ENCODE peak calls at places on chromosomes 7 and 10, in four cellular contexts. One of them, this sample, is unnamed.

GRCh38 chr10:26269754-26270153 is 53.2 kb downstream of the GAD2 start:
- DNase-seq in fibroblast of lung: no peak
- DNase-seq in keratinocyte: no peak
- DNase-seq in MM.1S: peak; percentile 55
- DNase-seq in this sample: peak; percentile 74

GRCh38 chr10:27959093-27959715 is 39.7 kb downstream of the ODAD2 start:
- DNase-seq in fibroblast of lung: no peak
- DNase-seq in keratinocyte: no peak
- DNase-seq in MM.1S: no peak
- DNase-seq in this sample: no peak

GRCh38 chr10:11611248-11612003 is at the start of gene USP6NL:
- DNase-seq in fibroblast of lung: peak; percentile 78
- DNase-seq in keratinocyte: no peak
- DNase-seq in MM.1S: peak; percentile 75
- DNase-seq in this sample: peak; percentile 93

GRCh38 chr7:11130601-11131000 is 156.9 kb downstream of the PHF14 start:
- DNase-seq in fibroblast of lung: no peak
- DNase-seq in keratinocyte: no peak
- DNase-seq in MM.1S: no peak
- DNase-seq in this sample: no peak

GRCh38 chr10:106436123-106436740 is 728.3 kb downstream of the SORCS1 start:
- DNase-seq in fibroblast of lung: no peak
- DNase-seq in keratinocyte: no peak
- DNase-seq in MM.1S: no peak
- DNase-seq in this sample: no peak

GRCh38 chr7:128845475-128845874 is 15.3 kb downstream of the FLNC start:
- DNase-seq in fibroblast of lung: no peak
- DNase-seq in keratinocyte: no peak
- DNase-seq in MM.1S: no peak
- DNase-seq in this sample: no peak

GRCh38 chr7:84821671-84822534 is 365.0 kb downstream of the SEMA3D start:
- DNase-seq in fibroblast of lung: no peak
- DNase-seq in keratinocyte: no peak
- DNase-seq in MM.1S: no peak
- DNase-seq in this sample: no peak

GRCh38 chr7:130489140-130489967 is 2.5 kb upstream of the MEST start:
- DNase-seq in fibroblast of lung: peak; percentile 43
- DNase-seq in keratinocyte: no peak
- DNase-seq in MM.1S: no peak
- DNase-seq in this sample: no peak

GRCh38 chr10:24240001-24240751 is 31.2 kb downstream of the KIAA1217 start:
- DNase-seq in fibroblast of lung: no peak
- DNase-seq in keratinocyte: no peak
- DNase-seq in MM.1S: no peak
- DNase-seq in this sample: no peak

GRCh38 chr7:147485660-147486210 is 1104.8 kb upstream of the C7orf33 start:
- DNase-seq in fibroblast of lung: no peak
- DNase-seq in keratinocyte: no peak
- DNase-seq in MM.1S: no peak
- DNase-seq in this sample: no peak

GRCh38 chr10:69456880-69457693 is 5.8 kb downstream of the TSPAN15 start:
- DNase-seq in fibroblast of lung: no peak
- DNase-seq in keratinocyte: peak; percentile 56
- DNase-seq in MM.1S: no peak
- DNase-seq in this sample: no peak

DNA sequence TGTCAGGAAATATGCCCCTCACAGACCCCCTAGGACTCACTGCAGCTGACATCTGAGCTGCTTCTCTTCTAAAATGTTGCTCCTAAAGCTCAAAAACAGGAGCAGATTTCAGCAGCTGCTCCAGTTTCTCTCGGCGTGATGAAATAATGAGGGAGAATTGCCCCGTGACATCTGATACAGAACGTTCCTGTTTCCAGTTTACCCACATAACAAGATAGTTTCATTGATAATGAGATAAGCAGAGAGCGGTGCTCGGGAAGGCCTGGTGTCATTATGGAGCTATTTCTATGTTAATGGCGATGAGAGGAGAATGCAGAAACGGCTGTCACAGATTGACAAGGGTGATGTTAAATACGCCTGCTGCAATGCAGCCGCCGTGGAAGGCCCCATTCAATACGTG is 214.7 kb downstream of the CCSER2 start:
- DNase-seq in fibroblast of lung: no peak
- DNase-seq in keratinocyte: no peak
- DNase-seq in MM.1S: no peak
- DNase-seq in this sample: no peak
- H3K27ac ChIP-seq in fibroblast of lung: no peak overlapping the region
- H3K27ac ChIP-seq in keratinocyte: no peak overlapping the region
- H3K27ac ChIP-seq in MM.1S: no peak overlapping the region
- H3K27ac ChIP-seq in this sample: no peak overlapping the region

DNA sequence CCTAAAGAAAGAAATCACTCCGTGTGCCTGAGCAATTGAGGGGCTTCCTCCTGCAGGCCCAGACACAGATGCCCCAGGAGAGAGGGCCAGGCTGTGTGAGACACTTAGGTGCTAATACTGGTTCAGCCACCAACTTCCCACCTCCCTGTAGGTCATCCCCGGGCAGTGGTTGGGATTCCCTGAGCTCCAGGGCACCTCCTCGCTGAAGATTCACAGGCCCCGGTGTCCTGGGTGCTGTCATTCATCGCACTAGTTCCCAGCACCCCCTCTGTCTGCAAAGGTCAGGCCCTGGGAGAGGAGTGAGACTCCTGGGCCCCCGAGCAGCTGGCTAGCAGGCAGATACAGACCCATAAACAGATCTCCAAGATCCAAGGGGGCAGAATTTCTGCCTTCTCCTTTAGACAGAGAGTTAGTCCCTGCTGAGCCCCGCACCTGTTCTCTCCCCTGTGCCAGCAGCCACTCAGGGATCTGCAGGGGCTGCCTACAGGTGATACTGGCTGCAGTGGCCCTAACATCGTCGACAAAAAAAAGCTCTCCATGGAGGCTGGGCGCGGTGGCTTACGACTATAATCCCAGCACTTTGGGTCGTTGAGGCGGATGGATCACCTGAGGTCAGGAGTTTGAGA is 38.2 kb upstream of the GTF2I start:
- DNase-seq in fibroblast of lung: no peak
- DNase-seq in keratinocyte: no peak
- DNase-seq in MM.1S: no peak
- DNase-seq in this sample: no peak
- H2AFZ ChIP-seq in fibroblast of lung: no peak overlapping the region
- H2AFZ ChIP-seq in keratinocyte: no peak overlapping the region
- H2AFZ ChIP-seq in MM.1S: no peak overlapping the region
- H2AFZ ChIP-seq in this sample: no peak overlapping the region

GRCh38 chr10:97138174-97138573 is 47.6 kb downstream of the SLIT1 start:
- DNase-seq in fibroblast of lung: no peak
- DNase-seq in keratinocyte: no peak
- DNase-seq in MM.1S: no peak
- DNase-seq in this sample: no peak
- H3K27me3 ChIP-seq in fibroblast of lung: peaks cover 18% of the 10 kb centered on the region
- H3K27me3 ChIP-seq in keratinocyte: peaks cover 29% of the 10 kb centered on the region
- H3K27me3 ChIP-seq in MM.1S: no peaks in the 10 kb centered on the region
- H3K27me3 ChIP-seq in this sample: no peaks in the 10 kb centered on the region

GRCh38 chr10:101322266-101323151 is 31.5 kb upstream of the BTRC start:
- DNase-seq in fibroblast of lung: no peak
- DNase-seq in keratinocyte: no peak
- DNase-seq in MM.1S: no peak
- DNase-seq in this sample: no peak
- H3K27ac ChIP-seq in fibroblast of lung: no peak overlapping the region
- H3K27ac ChIP-seq in keratinocyte: no peak overlapping the region
- H3K27ac ChIP-seq in MM.1S: no peak overlapping the region
- H3K27ac ChIP-seq in this sample: no peak overlapping the region

GRCh38 chr7:81705206-81705605 is 64.6 kb downstream of the HGF start:
- DNase-seq in fibroblast of lung: no peak
- DNase-seq in keratinocyte: no peak
- DNase-seq in MM.1S: no peak
- DNase-seq in this sample: no peak

GRCh38 chr7:81698965-81699364 is 70.9 kb downstream of the HGF start:
- DNase-seq in fibroblast of lung: no peak
- DNase-seq in keratinocyte: no peak
- DNase-seq in MM.1S: no peak
- DNase-seq in this sample: no peak

GRCh38 chr7:81709836-81710235 is 60.0 kb downstream of the HGF start:
- DNase-seq in fibroblast of lung: no peak
- DNase-seq in keratinocyte: no peak
- DNase-seq in MM.1S: no peak
- DNase-seq in this sample: no peak

GRCh38 chr7:81704595-81704994 is 65.3 kb downstream of the HGF start:
- DNase-seq in fibroblast of lung: no peak
- DNase-seq in keratinocyte: no peak
- DNase-seq in MM.1S: no peak
- DNase-seq in this sample: no peak
- H2AFZ ChIP-seq in fibroblast of lung: no peak overlapping the region
- H2AFZ ChIP-seq in keratinocyte: no peak overlapping the region
- H2AFZ ChIP-seq in MM.1S: no peak overlapping the region
- H2AFZ ChIP-seq in this sample: no peak overlapping the region

DNA sequence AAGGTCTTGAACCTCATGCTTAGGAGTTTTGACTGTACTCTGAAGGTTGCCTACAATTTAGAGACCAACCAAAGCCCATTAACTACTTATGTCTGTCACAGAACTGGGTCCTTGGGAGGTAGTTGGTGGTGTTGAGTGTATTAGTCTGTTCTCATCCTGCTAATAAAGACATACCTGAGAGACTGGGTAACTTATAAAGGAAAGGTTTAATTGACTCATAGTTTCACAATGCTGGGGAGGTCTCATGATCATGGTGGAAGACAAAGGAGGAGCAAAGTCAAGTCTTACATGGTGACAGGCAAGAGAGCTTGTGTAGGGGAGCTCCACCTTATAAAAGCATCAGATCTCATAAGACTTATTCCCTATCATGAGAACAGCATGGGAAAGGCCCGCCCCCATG is 319.6 kb upstream of the ZMIZ1 start:
- DNase-seq in fibroblast of lung: no peak
- DNase-seq in keratinocyte: no peak
- DNase-seq in MM.1S: no peak
- DNase-seq in this sample: no peak
- H3K27me3 ChIP-seq in fibroblast of lung: peaks cover 2% of the 10 kb centered on the region
- H3K27me3 ChIP-seq in keratinocyte: peaks cover 10% of the 10 kb centered on the region
- H3K27me3 ChIP-seq in MM.1S: no peaks in the 10 kb centered on the region
- H3K27me3 ChIP-seq in this sample: no peaks in the 10 kb centered on the region

DNA sequence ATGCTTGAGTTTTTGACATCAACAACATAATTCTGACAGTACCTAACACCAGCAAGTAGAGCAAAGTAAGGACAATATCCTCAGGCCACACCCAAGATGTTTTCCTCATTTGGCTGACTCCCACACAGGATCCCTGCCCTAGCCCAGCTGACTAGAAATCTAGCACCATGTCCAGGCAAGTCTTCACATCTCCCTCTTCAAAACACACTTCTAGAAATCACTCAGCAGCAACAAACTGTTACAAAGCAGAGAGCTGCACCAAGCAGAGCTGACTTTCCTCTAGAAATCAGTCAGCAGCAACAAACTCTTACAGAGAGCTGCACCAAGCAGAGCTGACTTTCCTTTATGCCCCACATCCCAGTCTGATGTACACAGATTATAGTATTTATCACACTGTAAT is 7.7 kb downstream of the TMEM168 start:
- DNase-seq in fibroblast of lung: peak; percentile 6
- DNase-seq in keratinocyte: no peak
- DNase-seq in MM.1S: no peak
- DNase-seq in this sample: no peak
- H3K27ac ChIP-seq in fibroblast of lung: no peak overlapping the region
- H3K27ac ChIP-seq in keratinocyte: peak overlapping the region; percentile 0
- H3K27ac ChIP-seq in MM.1S: no peak overlapping the region
- H3K27ac ChIP-seq in this sample: no peak overlapping the region

GRCh38 chr10:101535949-101536348 is 52.1 kb downstream of the POLL start:
- DNase-seq in fibroblast of lung: no peak
- DNase-seq in keratinocyte: no peak
- DNase-seq in MM.1S: peak; percentile 91
- DNase-seq in this sample: no peak

GRCh38 chr10:101536800-101537199 is 51.3 kb downstream of the POLL start:
- DNase-seq in fibroblast of lung: peak; percentile 51
- DNase-seq in keratinocyte: no peak
- DNase-seq in MM.1S: peak; percentile 55
- DNase-seq in this sample: peak; percentile 48

GRCh38 chr10:101538481-101538880 is 49.6 kb downstream of the POLL start:
- DNase-seq in fibroblast of lung: no peak
- DNase-seq in keratinocyte: no peak
- DNase-seq in MM.1S: no peak
- DNase-seq in this sample: no peak
- H2AFZ ChIP-seq in fibroblast of lung: no peak overlapping the region
- H2AFZ ChIP-seq in keratinocyte: no peak overlapping the region
- H2AFZ ChIP-seq in MM.1S: no peak overlapping the region
- H2AFZ ChIP-seq in this sample: no peak overlapping the region